ENCODE peak calls at places on chromosomes 12 and 14, in nine cellular contexts. One of them, this sample, is unnamed.

GRCh38 chr12:109804820-109805761 is 28.1 kb downstream of the TRPV4 start:
- DNase-seq in neural progenitor cell: peak; percentile 71
- DNase-seq in PC-3: peak; percentile 86
- DNase-seq in HCT116: peak; percentile 15
- DNase-seq in GM23338: peak; percentile 78
- DNase-seq in OCI-LY7: peak; percentile 62
- DNase-seq in GM23248: peak; percentile 47
- DNase-seq in SK-N-SH: peak; percentile 89
- DNase-seq in MM.1S: peak; percentile 9
- DNase-seq in this sample: peak; percentile 63

GRCh38 chr12:103495783-103496456 is at the start of gene C12orf42:
- DNase-seq in neural progenitor cell: peak; percentile 71
- DNase-seq in PC-3: peak; percentile 76
- DNase-seq in HCT116: peak; percentile 12
- DNase-seq in GM23338: peak; percentile 72
- DNase-seq in OCI-LY7: no peak
- DNase-seq in GM23248: peak; percentile 47
- DNase-seq in SK-N-SH: peak; percentile 74
- DNase-seq in MM.1S: peak; percentile 39
- DNase-seq in this sample: peak; percentile 24

GRCh38 chr12:19444097-19444496 is 4.8 kb downstream of the AEBP2 start:
- DNase-seq in neural progenitor cell: no peak
- DNase-seq in PC-3: no peak
- DNase-seq in HCT116: no peak
- DNase-seq in GM23338: no peak
- DNase-seq in OCI-LY7: no peak
- DNase-seq in GM23248: no peak
- DNase-seq in SK-N-SH: no peak
- DNase-seq in MM.1S: no peak
- DNase-seq in this sample: no peak

GRCh38 chr14:38197001-38197760 is 10.5 kb upstream of the SSTR1 start:
- DNase-seq in neural progenitor cell: no peak
- DNase-seq in PC-3: peak; percentile 24
- DNase-seq in HCT116: no peak
- DNase-seq in GM23338: peak; percentile 23
- DNase-seq in OCI-LY7: peak; percentile 74
- DNase-seq in GM23248: peak; percentile 57
- DNase-seq in SK-N-SH: no peak
- DNase-seq in MM.1S: peak; percentile 6
- DNase-seq in this sample: no peak

GRCh38 chr12:107544947-107545346 is 140.7 kb upstream of the PWP1 start:
- DNase-seq in neural progenitor cell: no peak
- DNase-seq in PC-3: no peak
- DNase-seq in HCT116: no peak
- DNase-seq in GM23338: no peak
- DNase-seq in OCI-LY7: no peak
- DNase-seq in GM23248: peak; percentile 7
- DNase-seq in SK-N-SH: no peak
- DNase-seq in MM.1S: no peak
- DNase-seq in this sample: no peak

GRCh38 chr12:75708829-75709228 is 197.4 kb upstream of the KRR1 start:
- DNase-seq in neural progenitor cell: no peak
- DNase-seq in PC-3: no peak
- DNase-seq in HCT116: no peak
- DNase-seq in GM23338: no peak
- DNase-seq in OCI-LY7: no peak
- DNase-seq in GM23248: no peak
- DNase-seq in SK-N-SH: no peak
- DNase-seq in MM.1S: no peak
- DNase-seq in this sample: no peak

GRCh38 chr12:12214635-12215131 is 52.2 kb downstream of the LRP6 start:
- DNase-seq in neural progenitor cell: no peak
- DNase-seq in PC-3: peak; percentile 51
- DNase-seq in HCT116: no peak
- DNase-seq in GM23338: peak; percentile 33
- DNase-seq in OCI-LY7: peak; percentile 32
- DNase-seq in GM23248: peak; percentile 66
- DNase-seq in SK-N-SH: no peak
- DNase-seq in MM.1S: peak; percentile 62
- DNase-seq in this sample: no peak

GRCh38 chr14:61542848-61543790 is 152.2 kb upstream of the HIF1A start:
- DNase-seq in neural progenitor cell: no peak
- DNase-seq in PC-3: no peak
- DNase-seq in HCT116: no peak
- DNase-seq in GM23338: no peak
- DNase-seq in OCI-LY7: no peak
- DNase-seq in GM23248: peak; percentile 54
- DNase-seq in SK-N-SH: no peak
- DNase-seq in MM.1S: no peak
- DNase-seq in this sample: no peak

GRCh38 chr14:52835122-52835903 is 43.9 kb upstream of the GNPNAT1 start:
- DNase-seq in neural progenitor cell: peak; percentile 39
- DNase-seq in PC-3: peak; percentile 67
- DNase-seq in HCT116: peak; percentile 57
- DNase-seq in GM23338: peak; percentile 47
- DNase-seq in OCI-LY7: no peak
- DNase-seq in GM23248: peak; percentile 93
- DNase-seq in SK-N-SH: peak; percentile 63
- DNase-seq in MM.1S: no peak
- DNase-seq in this sample: peak; percentile 27

GRCh38 chr14:32186248-32186647 is 15.6 kb upstream of the RNU6-7 start:
- DNase-seq in neural progenitor cell: no peak
- DNase-seq in PC-3: no peak
- DNase-seq in HCT116: no peak
- DNase-seq in GM23338: no peak
- DNase-seq in OCI-LY7: peak; percentile 27
- DNase-seq in GM23248: no peak
- DNase-seq in SK-N-SH: no peak
- DNase-seq in MM.1S: peak; percentile 49
- DNase-seq in this sample: no peak

GRCh38 chr12:122097641-122098364 is 19.2 kb downstream of the MLXIP start:
- DNase-seq in neural progenitor cell: no peak
- DNase-seq in PC-3: peak; percentile 45
- DNase-seq in HCT116: no peak
- DNase-seq in GM23338: no peak
- DNase-seq in OCI-LY7: no peak
- DNase-seq in GM23248: no peak
- DNase-seq in SK-N-SH: peak; percentile 66
- DNase-seq in MM.1S: no peak
- DNase-seq in this sample: peak; percentile 78

GRCh38 chr14:28954025-28954424 is 187.4 kb downstream of the FOXG1 start:
- DNase-seq in neural progenitor cell: no peak
- DNase-seq in PC-3: no peak
- DNase-seq in HCT116: no peak
- DNase-seq in GM23338: no peak
- DNase-seq in OCI-LY7: no peak
- DNase-seq in GM23248: no peak
- DNase-seq in SK-N-SH: no peak
- DNase-seq in MM.1S: no peak
- DNase-seq in this sample: no peak

GRCh38 chr14:79337761-79338160 is 873.5 kb downstream of the DIO2 start:
- DNase-seq in neural progenitor cell: no peak
- DNase-seq in PC-3: no peak
- DNase-seq in HCT116: no peak
- DNase-seq in GM23338: no peak
- DNase-seq in OCI-LY7: no peak
- DNase-seq in GM23248: no peak
- DNase-seq in SK-N-SH: no peak
- DNase-seq in MM.1S: no peak
- DNase-seq in this sample: no peak

GRCh38 chr12:104604070-104604994 is 147.6 kb downstream of the CHST11 start:
- DNase-seq in neural progenitor cell: no peak
- DNase-seq in PC-3: peak; percentile 92
- DNase-seq in HCT116: peak; percentile 89
- DNase-seq in GM23338: peak; percentile 16
- DNase-seq in OCI-LY7: peak; percentile 88
- DNase-seq in GM23248: peak; percentile 98
- DNase-seq in SK-N-SH: peak; percentile 32
- DNase-seq in MM.1S: no peak
- DNase-seq in this sample: peak; percentile 83

GRCh38 chr14:92944976-92945375 is 22.0 kb downstream of the CHGA start:
- DNase-seq in neural progenitor cell: no peak
- DNase-seq in PC-3: no peak
- DNase-seq in HCT116: no peak
- DNase-seq in GM23338: no peak
- DNase-seq in OCI-LY7: no peak
- DNase-seq in GM23248: no peak
- DNase-seq in SK-N-SH: peak; percentile 83
- DNase-seq in MM.1S: no peak
- DNase-seq in this sample: no peak

GRCh38 chr14:34302654-34303053 is 159.4 kb downstream of the SPTSSA start:
- DNase-seq in neural progenitor cell: no peak
- DNase-seq in PC-3: no peak
- DNase-seq in HCT116: no peak
- DNase-seq in GM23338: no peak
- DNase-seq in OCI-LY7: no peak
- DNase-seq in GM23248: no peak
- DNase-seq in SK-N-SH: no peak
- DNase-seq in MM.1S: no peak
- DNase-seq in this sample: no peak
- H3K4me3 ChIP-seq in neural progenitor cell: no peak overlapping the region
- H3K4me3 ChIP-seq in PC-3: no peak overlapping the region
- H3K4me3 ChIP-seq in HCT116: no peak overlapping the region
- H3K4me3 ChIP-seq in GM23338: no peak overlapping the region
- H3K4me3 ChIP-seq in OCI-LY7: no peak overlapping the region
- H3K4me3 ChIP-seq in GM23248: no peak overlapping the region
- H3K4me3 ChIP-seq in SK-N-SH: no peak overlapping the region
- H3K4me3 ChIP-seq in MM.1S: no peak overlapping the region
- H3K4me3 ChIP-seq in this sample: no peak overlapping the region

GRCh38 chr12:4439736-4440135 is 5.9 kb downstream of the FGF6 start:
- DNase-seq in neural progenitor cell: no peak
- DNase-seq in PC-3: no peak
- DNase-seq in HCT116: no peak
- DNase-seq in GM23338: no peak
- DNase-seq in OCI-LY7: no peak
- DNase-seq in GM23248: no peak
- DNase-seq in SK-N-SH: no peak
- DNase-seq in MM.1S: no peak
- DNase-seq in this sample: no peak
- TF ChIP-seq EZH2phosphoT487 in neural progenitor cell: no peak
- TF ChIP-seq EZH2phosphoT487 in PC-3: no peak
- TF ChIP-seq EZH2phosphoT487 in HCT116: no peak
- TF ChIP-seq EZH2phosphoT487 in GM23338: no peak
- TF ChIP-seq EZH2phosphoT487 in OCI-LY7: no peak
- TF ChIP-seq EZH2phosphoT487 in GM23248: no peak
- TF ChIP-seq EZH2phosphoT487 in SK-N-SH: no peak
- TF ChIP-seq EZH2phosphoT487 in MM.1S: no peak
- TF ChIP-seq EZH2phosphoT487 in this sample: no peak

GRCh38 chr14:94615254-94615653 is 3.1 kb downstream of the SERPINA3 start:
- DNase-seq in neural progenitor cell: no peak
- DNase-seq in PC-3: no peak
- DNase-seq in HCT116: no peak
- DNase-seq in GM23338: no peak
- DNase-seq in OCI-LY7: no peak
- DNase-seq in GM23248: no peak
- DNase-seq in SK-N-SH: no peak
- DNase-seq in MM.1S: no peak
- DNase-seq in this sample: no peak
- H3K4me3 ChIP-seq in neural progenitor cell: no peak overlapping the region
- H3K4me3 ChIP-seq in PC-3: no peak overlapping the region
- H3K4me3 ChIP-seq in HCT116: no peak overlapping the region
- H3K4me3 ChIP-seq in GM23338: no peak overlapping the region
- H3K4me3 ChIP-seq in OCI-LY7: no peak overlapping the region
- H3K4me3 ChIP-seq in GM23248: no peak overlapping the region
- H3K4me3 ChIP-seq in SK-N-SH: no peak overlapping the region
- H3K4me3 ChIP-seq in MM.1S: no peak overlapping the region
- H3K4me3 ChIP-seq in this sample: no peak overlapping the region

GRCh38 chr12:45660330-45660729 is 69.2 kb upstream of the ARID2 start:
- DNase-seq in neural progenitor cell: no peak
- DNase-seq in PC-3: peak; percentile 91
- DNase-seq in HCT116: peak; percentile 29
- DNase-seq in GM23338: no peak
- DNase-seq in OCI-LY7: no peak
- DNase-seq in GM23248: peak; percentile 41
- DNase-seq in SK-N-SH: no peak
- DNase-seq in MM.1S: no peak
- DNase-seq in this sample: no peak

GRCh38 chr12:45666452-45667215 is 62.9 kb upstream of the ARID2 start:
- DNase-seq in neural progenitor cell: no peak
- DNase-seq in PC-3: no peak
- DNase-seq in HCT116: no peak
- DNase-seq in GM23338: no peak
- DNase-seq in OCI-LY7: no peak
- DNase-seq in GM23248: peak; percentile 40
- DNase-seq in SK-N-SH: no peak
- DNase-seq in MM.1S: no peak
- DNase-seq in this sample: no peak

GRCh38 chr12:45668641-45669040 is 60.9 kb upstream of the ARID2 start:
- DNase-seq in neural progenitor cell: no peak
- DNase-seq in PC-3: no peak
- DNase-seq in HCT116: no peak
- DNase-seq in GM23338: no peak
- DNase-seq in OCI-LY7: no peak
- DNase-seq in GM23248: no peak
- DNase-seq in SK-N-SH: no peak
- DNase-seq in MM.1S: no peak
- DNase-seq in this sample: no peak

GRCh38 chr12:45667761-45668160 is 61.7 kb upstream of the ARID2 start:
- DNase-seq in neural progenitor cell: no peak
- DNase-seq in PC-3: no peak
- DNase-seq in HCT116: no peak
- DNase-seq in GM23338: no peak
- DNase-seq in OCI-LY7: no peak
- DNase-seq in GM23248: no peak
- DNase-seq in SK-N-SH: no peak
- DNase-seq in MM.1S: no peak
- DNase-seq in this sample: no peak

DNA sequence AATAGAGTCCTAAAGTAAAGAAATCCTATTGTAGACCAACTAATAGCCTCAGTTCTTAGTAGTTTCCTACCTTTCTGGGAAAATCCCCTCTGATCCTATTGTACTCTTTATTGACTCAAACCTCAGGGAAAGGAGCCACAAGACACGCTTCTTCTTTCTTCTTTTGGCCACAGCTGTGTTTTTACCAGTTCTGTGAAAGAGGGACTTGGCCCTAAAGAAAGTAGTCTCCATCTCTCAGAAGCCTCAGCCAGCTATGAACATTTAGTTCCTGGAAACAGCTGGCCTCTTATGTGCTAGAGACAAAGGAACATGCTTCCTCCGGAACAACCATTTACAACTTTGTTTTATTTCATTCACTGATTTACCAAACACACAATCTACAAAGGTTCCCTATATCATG is 66.1 kb upstream of the ARID2 start:
- DNase-seq in neural progenitor cell: peak; percentile 73
- DNase-seq in PC-3: no peak
- DNase-seq in HCT116: no peak
- DNase-seq in GM23338: no peak
- DNase-seq in OCI-LY7: no peak
- DNase-seq in GM23248: no peak
- DNase-seq in SK-N-SH: no peak
- DNase-seq in MM.1S: no peak
- DNase-seq in this sample: no peak
- TF ChIP-seq EZH2phosphoT487 in neural progenitor cell: peak; percentile 51
- TF ChIP-seq EZH2phosphoT487 in PC-3: no peak
- TF ChIP-seq EZH2phosphoT487 in HCT116: no peak
- TF ChIP-seq EZH2phosphoT487 in GM23338: no peak
- TF ChIP-seq EZH2phosphoT487 in OCI-LY7: no peak
- TF ChIP-seq EZH2phosphoT487 in GM23248: no peak
- TF ChIP-seq EZH2phosphoT487 in SK-N-SH: no peak
- TF ChIP-seq EZH2phosphoT487 in MM.1S: no peak
- TF ChIP-seq EZH2phosphoT487 in this sample: no peak

GRCh38 chr12:113208041-113208934 is 13.0 kb upstream of the TPCN1 start:
- DNase-seq in neural progenitor cell: no peak
- DNase-seq in PC-3: no peak
- DNase-seq in HCT116: no peak
- DNase-seq in GM23338: peak; percentile 30
- DNase-seq in OCI-LY7: peak; percentile 98
- DNase-seq in GM23248: peak; percentile 30
- DNase-seq in SK-N-SH: no peak
- DNase-seq in MM.1S: peak; percentile 87
- DNase-seq in this sample: no peak
- H3K4me3 ChIP-seq in neural progenitor cell: no peak overlapping the region
- H3K4me3 ChIP-seq in PC-3: no peak overlapping the region
- H3K4me3 ChIP-seq in HCT116: no peak overlapping the region
- H3K4me3 ChIP-seq in GM23338: no peak overlapping the region
- H3K4me3 ChIP-seq in OCI-LY7: peak overlapping the region; percentile 59
- H3K4me3 ChIP-seq in GM23248: no peak overlapping the region
- H3K4me3 ChIP-seq in SK-N-SH: no peak overlapping the region
- H3K4me3 ChIP-seq in MM.1S: peak overlapping the region; percentile 35
- H3K4me3 ChIP-seq in this sample: no peak overlapping the region